ENCODE peak calls at places on chromosome 9, in seven cellular contexts. Y is transverse colon, I is psoas muscle, W is sigmoid colon, E is stomach, F is mammary epithelial cell, N is hepatocyte. M is an unnamed sample.

GRCh38 chr9:88773119-88773518 is 218.1 kb upstream of the S1PR3 start:
- DNase-seq in Y (no peak), I (no peak), W (no peak), E (no peak), F (no peak), N (no peak), M (no peak)

GRCh38 chr9:130445268-130445983 is 665 bp downstream of the ASS1 start:
- DNase-seq in Y (peak; percentile 78), I (peak; percentile 74), W (peak; percentile 80), E (peak; percentile 62), F (peak; percentile 72), N (peak; percentile 78), M (no peak)

GRCh38 chr9:37974506-37975173 is 70.7 kb upstream of the SLC25A51 start:
- DNase-seq in Y (no peak), I (no peak), W (no peak), E (no peak), F (no peak), N (peak; percentile 62), M (no peak)

GRCh38 chr9:112065781-112066606 is 109.1 kb downstream of the SUSD1 start:
- DNase-seq in Y (peak; percentile 81), I (no peak), W (peak; percentile 67), E (peak; percentile 86), F (peak; percentile 87), N (peak; percentile 86), M (no peak)

GRCh38 chr9:74570879-74571512 is 73.9 kb downstream of the RORB start:
- DNase-seq in Y (no peak), I (no peak), W (no peak), E (no peak), F (peak; percentile 9), N (peak; percentile 44), M (no peak)

GRCh38 chr9:96006961-96007360 is 131.5 kb downstream of the ERCC6L2 start:
- DNase-seq in Y (no peak), I (no peak), W (no peak), E (no peak), F (no peak), N (no peak), M (no peak)

GRCh38 chr9:98333703-98334582 is 78.5 kb upstream of the TBC1D2 start:
- DNase-seq in Y (no peak), I (no peak), W (no peak), E (no peak), F (peak; percentile 84), N (no peak), M (no peak)

GRCh38 chr9:110015759-110016158 is 192.2 kb downstream of the C9orf152 start:
- DNase-seq in Y (no peak), I (no peak), W (no peak), E (no peak), F (peak; percentile 91), N (no peak), M (no peak)

GRCh38 chr9:27408523-27408922 is 111.6 kb upstream of the EQTN start:
- DNase-seq in Y (no peak), I (no peak), W (no peak), E (no peak), F (no peak), N (no peak), M (no peak)

GRCh38 chr9:83177747-83178146 is 114.8 kb upstream of the RASEF start:
- DNase-seq in Y (no peak), I (no peak), W (no peak), E (no peak), F (no peak), N (no peak), M (no peak)

GRCh38 chr9:99296375-99296951 is 74.4 kb downstream of the SEC61B start:
- DNase-seq in Y (no peak), I (peak; percentile 69), W (peak; percentile 67), E (no peak), F (no peak), N (no peak), M (peak; percentile 49)

GRCh38 chr9:115808695-115809094 is 344.9 kb upstream of the PAPPA start:
- DNase-seq in Y (no peak), I (no peak), W (no peak), E (no peak), F (peak; percentile 79), N (no peak), M (no peak)

GRCh38 chr9:131645078-131645776 is 94.6 kb downstream of the RAPGEF1 start:
- DNase-seq in Y (no peak), I (no peak), W (no peak), E (no peak), F (no peak), N (no peak), M (no peak)

GRCh38 chr9:109859447-109859846 is 79.4 kb downstream of the PALM2AKAP2 start:
- DNase-seq in Y (no peak), I (no peak), W (no peak), E (no peak), F (no peak), N (no peak), M (no peak)

GRCh38 chr9:105053209-105053652 is 125.3 kb upstream of the ABCA1 start:
- DNase-seq in Y (no peak), I (peak; percentile 49), W (no peak), E (no peak), F (peak; percentile 92), N (peak; percentile 56), M (no peak)

GRCh38 chr9:132412089-132412488 is 2.1 kb downstream of the CFAP77 start:
- DNase-seq in Y (no peak), I (no peak), W (no peak), E (no peak), F (peak; percentile 9), N (peak; percentile 19), M (no peak)

GRCh38 chr9:33380390-33381094 is 21.8 kb downstream of the AQP7 start:
- DNase-seq in Y (no peak), I (peak; percentile 10), W (peak; percentile 27), E (no peak), F (no peak), N (no peak), M (no peak)

GRCh38 chr9:6845881-6846280 is 88.1 kb downstream of the KDM4C start:
- DNase-seq in Y (no peak), I (no peak), W (no peak), E (no peak), F (no peak), N (peak; percentile 58), M (no peak)

GRCh38 chr9:1747568-1747967 is 267.6 kb upstream of the SMARCA2 start:
- DNase-seq in Y (no peak), I (no peak), W (no peak), E (no peak), F (no peak), N (no peak), M (no peak)

GRCh38 chr9:93060746-93061259 is 2.3 kb downstream of the SUSD3 start:
- DNase-seq in Y (no peak), I (no peak), W (no peak), E (peak; percentile 52), F (no peak), N (no peak), M (no peak)

DNA sequence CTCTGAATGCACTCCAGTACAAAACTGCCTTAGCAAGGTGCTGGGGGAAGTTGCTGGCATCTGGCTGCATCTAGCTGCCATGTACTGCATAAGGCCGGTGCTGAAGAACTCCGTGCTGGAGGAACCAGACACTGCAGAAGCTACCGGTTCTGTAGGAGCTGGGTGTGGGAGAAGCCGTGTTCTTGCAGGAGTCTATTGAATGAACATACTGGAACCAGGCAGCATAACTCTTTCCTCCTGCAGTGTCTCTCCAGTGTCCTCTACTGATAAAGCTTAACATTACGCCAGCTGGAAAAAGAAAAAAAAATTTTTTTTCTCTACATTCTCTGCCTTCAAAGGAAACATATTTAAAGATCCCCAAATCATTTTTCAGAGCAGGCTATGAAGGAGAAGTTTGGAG is 38.5 kb downstream of the VPS13A start:
- DNase-seq in Y (no peak), I (no peak), W (no peak), E (no peak), F (no peak), N (peak; percentile 13), M (peak; percentile 64)
- TF ChIP-seq CTCF in Y (no peak), I (peak; percentile 27), W (peak; percentile 9), E (no peak), F (no peak), N (peak; percentile 29), M (no peak)

DNA sequence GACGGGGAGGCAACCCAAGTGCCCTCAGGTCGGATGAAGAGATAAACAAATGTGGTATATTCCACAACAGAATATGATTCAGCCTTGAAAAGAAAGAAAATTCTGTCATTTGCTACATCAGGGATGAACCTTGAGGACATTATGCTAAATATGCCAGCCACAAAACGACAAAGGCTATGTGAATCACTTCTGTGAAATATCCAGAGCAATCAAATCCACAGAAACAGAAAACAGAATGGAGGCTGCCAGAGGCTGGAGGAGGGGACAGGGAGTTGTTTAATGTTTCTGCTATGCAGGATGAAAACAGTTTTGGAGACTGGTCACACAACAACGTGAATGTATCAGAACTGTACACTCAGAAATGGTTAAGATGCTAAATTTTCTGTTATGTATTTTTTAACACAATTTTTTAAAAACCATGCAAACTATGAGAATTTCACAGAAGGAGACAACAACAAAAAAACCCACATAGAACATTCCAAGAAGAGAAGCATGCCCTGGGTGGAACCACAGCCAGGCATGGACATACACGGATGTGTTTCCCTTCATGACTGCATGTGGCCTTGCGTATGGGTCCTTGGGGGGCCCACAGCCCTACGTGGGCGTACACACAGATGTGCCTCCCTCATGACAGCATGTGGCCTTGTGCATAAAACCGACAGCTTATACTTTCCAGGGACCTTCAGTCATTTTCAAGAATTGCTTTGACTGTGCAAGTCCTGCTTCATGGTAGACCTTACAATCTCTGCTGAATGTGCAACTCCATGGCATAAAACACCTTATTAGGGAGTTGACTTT is 146.7 kb downstream of the ROR2 start:
- DNase-seq in Y (no peak), I (no peak), W (peak; percentile 51), E (peak; percentile 2), F (no peak), N (no peak), M (no peak)
- H3K4me3 ChIP-seq in Y (no peak overlapping the region), I (no peak overlapping the region), W (no peak overlapping the region), E (no peak overlapping the region), F (no peak overlapping the region), N (no peak overlapping the region), M (no peak overlapping the region)

DNA sequence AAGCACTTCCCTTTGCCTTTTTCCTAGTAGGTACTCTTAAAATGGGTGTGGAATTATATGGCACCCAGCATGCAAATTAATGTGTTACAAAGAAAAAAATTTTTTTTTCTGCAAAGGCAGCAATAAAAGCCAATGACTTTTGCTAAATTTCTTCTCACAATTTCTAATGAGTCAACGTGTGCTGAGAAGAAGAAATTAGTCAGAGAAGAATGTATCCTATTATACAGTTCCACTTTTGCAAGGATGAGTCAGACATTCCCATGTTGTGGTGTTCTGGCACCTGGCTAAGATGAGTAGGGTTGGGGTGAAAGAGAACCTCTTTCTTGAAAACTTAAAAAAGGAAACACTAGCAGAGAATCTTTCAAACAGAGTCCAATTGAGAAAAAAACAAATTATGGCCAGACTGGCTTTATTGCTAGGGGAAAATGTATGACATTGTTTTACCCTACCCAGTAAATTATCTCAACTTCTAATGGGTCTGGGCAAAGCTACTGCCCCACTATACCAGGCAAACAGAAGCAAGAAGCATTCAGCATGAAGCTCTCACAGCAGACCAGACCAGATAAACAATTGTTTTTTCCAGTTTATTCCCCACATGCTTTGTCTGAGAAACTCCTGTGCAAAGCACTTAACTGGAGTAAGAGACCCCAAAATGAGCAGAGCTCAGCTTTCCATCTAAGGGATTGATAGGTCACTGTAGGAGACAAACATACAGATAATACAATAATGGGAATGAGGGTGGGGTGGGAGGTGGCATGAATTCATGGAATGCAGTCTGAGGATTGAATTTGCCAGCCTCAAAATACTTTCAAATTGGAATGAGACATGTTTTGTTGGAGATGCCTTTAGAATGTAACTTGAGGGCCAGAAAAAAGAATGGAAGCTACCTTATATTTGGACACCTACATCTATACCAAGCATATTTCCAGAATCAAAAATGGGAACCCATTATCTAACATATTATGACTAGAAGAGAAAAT is 220.8 kb upstream of the RFX3 start:
- DNase-seq in Y (no peak), I (no peak), W (no peak), E (no peak), F (peak; percentile 93), N (peak; percentile 38), M (no peak)
- H3K27ac ChIP-seq in Y (no peak overlapping the region), I (no peak overlapping the region), W (no peak overlapping the region), E (no peak overlapping the region), F (peak overlapping the region; percentile 71), N (no peak overlapping the region), M (no peak overlapping the region)

GRCh38 chr9:127918201-127919107 is 1.6 kb upstream of the ST6GALNAC4 start:
- DNase-seq in Y (peak; percentile 28), I (no peak), W (no peak), E (no peak), F (no peak), N (no peak), M (no peak)
- TF ChIP-seq CTCF in Y (no peak), I (no peak), W (no peak), E (no peak), F (no peak), N (no peak), M (no peak)